ENCODE peak calls at places on chromosome 13, in five cellular contexts. L is right lobe of liver; W is omental fat pad; N is CD4-positive, alpha-beta T cell; Y is HFFc6. K is an unnamed sample.

GRCh38 chr13:32311188-32311897 is 3.8 kb downstream of the ZAR1L start:
- DNase-seq in L (no peak), W (no peak), N (no peak), Y (no peak), K (no peak)

GRCh38 chr13:27353166-27353583 is 71.2 kb upstream of the GTF3A start:
- DNase-seq in L (no peak), W (no peak), N (no peak), Y (no peak), K (no peak)

GRCh38 chr13:79398915-79399314 is 7.1 kb downstream of the RBM26 start:
- DNase-seq in L (no peak), W (no peak), N (no peak), Y (peak; percentile 28), K (no peak)

GRCh38 chr13:108104736-108105135 is 110.6 kb downstream of the LIG4 start:
- DNase-seq in L (no peak), W (no peak), N (no peak), Y (no peak), K (no peak)

GRCh38 chr13:107553838-107554237 is 661.5 kb downstream of the LIG4 start:
- DNase-seq in L (no peak), W (no peak), N (no peak), Y (no peak), K (no peak)

GRCh38 chr13:23365652-23366051 is 67.8 kb downstream of the SACS start:
- DNase-seq in L (no peak), W (no peak), N (no peak), Y (no peak), K (no peak)

GRCh38 chr13:44410328-44410859 is 36.8 kb downstream of the SERP2 start:
- DNase-seq in L (no peak), W (no peak), N (no peak), Y (no peak), K (no peak)

GRCh38 chr13:26813626-26814348 is 53.2 kb upstream of the GPR12 start:
- DNase-seq in L (no peak), W (no peak), N (no peak), Y (no peak), K (no peak)

GRCh38 chr13:32278456-32278855 is 36.7 kb downstream of the ZAR1L start:
- DNase-seq in L (no peak), W (no peak), N (no peak), Y (peak; percentile 51), K (peak; percentile 20)

GRCh38 chr13:60091573-60091972 is 72.2 kb downstream of the DIAPH3 start:
- DNase-seq in L (no peak), W (no peak), N (no peak), Y (no peak), K (no peak)
- TF ChIP-seq CTCF in L (no peak), W (no peak), N (no peak), Y (peak; percentile 60), K (no peak)

GRCh38 chr13:30111810-30112209 is 195.5 kb downstream of the KATNAL1 start:
- DNase-seq in L (no peak), W (no peak), N (no peak), Y (no peak), K (no peak)
- TF ChIP-seq CTCF in L (no peak), W (no peak), N (no peak), Y (peak; percentile 72), K (peak; percentile 33)

GRCh38 chr13:52141299-52141698 is 12.4 kb upstream of the NEK5 start:
- DNase-seq in L (no peak), W (no peak), N (no peak), Y (no peak), K (no peak)
- TF ChIP-seq CTCF in L (no peak), W (no peak), N (no peak), Y (no peak), K (no peak)

GRCh38 chr13:24681930-24682329 is 1.7 kb downstream of the ATP12A start:
- DNase-seq in L (no peak), W (no peak), N (no peak), Y (no peak), K (no peak)

GRCh38 chr13:24679686-24680085 is 522 bp upstream of the ATP12A start:
- DNase-seq in L (no peak), W (no peak), N (no peak), Y (no peak), K (no peak)

GRCh38 chr13:24680921-24681585 is 845 bp downstream of the ATP12A start:
- DNase-seq in L (no peak), W (no peak), N (no peak), Y (no peak), K (no peak)

GRCh38 chr13:24682353-24682752 is 2.1 kb downstream of the ATP12A start:
- DNase-seq in L (no peak), W (no peak), N (no peak), Y (no peak), K (no peak)

GRCh38 chr13:24680258-24680920 is at the start of gene ATP12A:
- DNase-seq in L (no peak), W (no peak), N (peak; percentile 9), Y (no peak), K (no peak)
- TF ChIP-seq CTCF in L (peak; percentile 9), W (no peak), N (no peak), Y (no peak), K (peak; percentile 15)